ENCODE peak calls at places on chromosome 20, in six cellular contexts. T is stomach, F is Panc1, K is left ventricle myocardium inferior, S is transverse colon, Q is cardiac muscle cell. X is an unnamed sample.
A peak's percentile ranks its signal among the peaks of the same experiment; 100 is the strongest.

GRCh38 chr20:31842471-31843157 is 2.8 kb downstream of the FOXS1 start:
- DNase-seq in S (no peak), K (peak; percentile 77), T (no peak), Q (no peak), F (no peak), X (no peak)

GRCh38 chr20:13857304-13857703 is 72.5 kb downstream of the NDUFAF5 start:
- DNase-seq in Q (no peak), S (no peak), F (no peak), T (no peak), K (peak; percentile 83), X (no peak)

GRCh38 chr20:56412949-56413348 is 889 bp downstream of the CASS4 start:
- DNase-seq in Q (no peak), F (no peak), K (no peak), S (no peak), T (no peak), X (no peak)

GRCh38 chr20:728022-728944 is 40.0 kb downstream of the SLC52A3 start:
- DNase-seq in Q (peak; percentile 90), S (peak; percentile 22), T (peak; percentile 60), F (peak; percentile 17), K (peak; percentile 59), X (peak; percentile 66)

GRCh38 chr20:34970193-34971037 is 14.7 kb downstream of the MYH7B start:
- DNase-seq in T (no peak), K (no peak), Q (no peak), S (no peak), F (no peak), X (no peak)

GRCh38 chr20:62707981-62708521 is 585 bp upstream of the NTSR1 start:
- DNase-seq in S (no peak), F (no peak), Q (no peak), K (no peak), T (no peak), X (no peak)

GRCh38 chr20:41330343-41330720 is 10.3 kb upstream of the LPIN3 start:
- DNase-seq in T (no peak), F (no peak), Q (no peak), S (no peak), K (no peak), X (no peak)

GRCh38 chr20:54716169-54716747 is 240.9 kb downstream of the DOK5 start:
- DNase-seq in S (no peak), K (no peak), Q (peak; percentile 23), T (no peak), F (no peak), X (peak; percentile 56)

GRCh38 chr20:35729283-35729807 is 12.7 kb downstream of the RBM39 start:
- DNase-seq in Q (no peak), S (no peak), T (no peak), F (no peak), K (no peak), X (no peak)

GRCh38 chr20:38350879-38351775 is 4.8 kb downstream of the LBP start:
- DNase-seq in K (peak; percentile 20), S (no peak), Q (no peak), F (no peak), T (no peak), X (peak; percentile 43)

GRCh38 chr20:61845276-61845675 is 220.4 kb downstream of the TAF4 start:
- DNase-seq in T (no peak), F (no peak), K (no peak), S (no peak), Q (no peak), X (no peak)

GRCh38 chr20:37231970-37232620 is 29.5 kb downstream of the GHRH start:
- DNase-seq in S (no peak), F (no peak), Q (no peak), T (no peak), K (no peak), X (no peak)

GRCh38 chr20:35344354-35344837 is 52.2 kb upstream of the FAM83C start:
- DNase-seq in K (peak; percentile 60), Q (no peak), F (no peak), T (peak; percentile 56), S (peak; percentile 65), X (peak; percentile 29)

GRCh38 chr20:6037082-6037481 is 16.8 kb downstream of the LRRN4 start:
- DNase-seq in F (no peak), T (no peak), K (no peak), S (no peak), Q (no peak), X (no peak)

GRCh38 chr20:2237059-2237458 is 58.7 kb upstream of the TGM3 start:
- DNase-seq in Q (peak; percentile 3), S (peak; percentile 34), F (peak; percentile 12), T (peak; percentile 43), K (no peak), X (peak; percentile 39)

GRCh38 chr20:47973519-47974233 is 188.4 kb upstream of the SULF2 start:
- DNase-seq in S (no peak), K (peak; percentile 52), T (no peak), F (no peak), Q (no peak), X (peak; percentile 18)

GRCh38 chr20:59307270-59307669 is 6.9 kb downstream of the EDN3 start:
- DNase-seq in K (no peak), T (no peak), F (no peak), Q (no peak), S (no peak), X (peak; percentile 72)

GRCh38 chr20:50296450-50297375 is 106.1 kb downstream of the CEBPB start:
- DNase-seq in S (no peak), F (no peak), Q (no peak), T (no peak), K (no peak), X (no peak)

GRCh38 chr20:48846516-48847492 is 19.0 kb upstream of the PREX1 start:
- DNase-seq in F (no peak), Q (peak; percentile 65), T (no peak), S (peak; percentile 27), K (no peak), X (no peak)

GRCh38 chr20:20713244-20713765 is 861 bp upstream of the RALGAPA2 start:
- DNase-seq in T (no peak), Q (no peak), K (no peak), F (no peak), S (peak; percentile 10), X (peak; percentile 22)

GRCh38 chr20:6074145-6074561 is 20.3 kb upstream of the LRRN4 start:
- DNase-seq in K (no peak), F (no peak), T (peak; percentile 35), S (no peak), Q (peak; percentile 83), X (peak; percentile 24)

GRCh38 chr20:33191484-33191883 is 23.5 kb downstream of the BPIFA2 start:
- DNase-seq in F (no peak), T (no peak), S (no peak), K (no peak), Q (no peak), X (no peak)
- H3K27me3 ChIP-seq in F (peaks cover 6% of the 10 kb centered on the region), T (no peaks in the 10 kb centered on the region), S (no peaks in the 10 kb centered on the region), K (peaks cover 66% of the 10 kb centered on the region), Q (peaks cover 4% of the 10 kb centered on the region), X (no peaks in the 10 kb centered on the region)

GRCh38 chr20:24961384-24962181 is 12.5 kb downstream of the CST7 start:
- DNase-seq in K (no peak), T (no peak), Q (no peak), S (no peak), F (no peak), X (no peak)
- H3K4me1 ChIP-seq in K (peaks cover 10% of the 10 kb centered on the region), T (no peaks in the 10 kb centered on the region), Q (no peaks in the 10 kb centered on the region), S (no peaks in the 10 kb centered on the region), F (no peaks in the 10 kb centered on the region), X (peaks cover 4% of the 10 kb centered on the region)

GRCh38 chr20:57593134-57593886 is 26.9 kb downstream of the ZBP1 start:
- DNase-seq in Q (no peak), K (no peak), S (peak; percentile 81), T (no peak), F (no peak), X (no peak)
- H3K27me3 ChIP-seq in Q (no peaks in the 10 kb centered on the region), K (peaks cover 34% of the 10 kb centered on the region), S (no peaks in the 10 kb centered on the region), T (no peaks in the 10 kb centered on the region), F (no peaks in the 10 kb centered on the region), X (peaks cover 7% of the 10 kb centered on the region)

DNA sequence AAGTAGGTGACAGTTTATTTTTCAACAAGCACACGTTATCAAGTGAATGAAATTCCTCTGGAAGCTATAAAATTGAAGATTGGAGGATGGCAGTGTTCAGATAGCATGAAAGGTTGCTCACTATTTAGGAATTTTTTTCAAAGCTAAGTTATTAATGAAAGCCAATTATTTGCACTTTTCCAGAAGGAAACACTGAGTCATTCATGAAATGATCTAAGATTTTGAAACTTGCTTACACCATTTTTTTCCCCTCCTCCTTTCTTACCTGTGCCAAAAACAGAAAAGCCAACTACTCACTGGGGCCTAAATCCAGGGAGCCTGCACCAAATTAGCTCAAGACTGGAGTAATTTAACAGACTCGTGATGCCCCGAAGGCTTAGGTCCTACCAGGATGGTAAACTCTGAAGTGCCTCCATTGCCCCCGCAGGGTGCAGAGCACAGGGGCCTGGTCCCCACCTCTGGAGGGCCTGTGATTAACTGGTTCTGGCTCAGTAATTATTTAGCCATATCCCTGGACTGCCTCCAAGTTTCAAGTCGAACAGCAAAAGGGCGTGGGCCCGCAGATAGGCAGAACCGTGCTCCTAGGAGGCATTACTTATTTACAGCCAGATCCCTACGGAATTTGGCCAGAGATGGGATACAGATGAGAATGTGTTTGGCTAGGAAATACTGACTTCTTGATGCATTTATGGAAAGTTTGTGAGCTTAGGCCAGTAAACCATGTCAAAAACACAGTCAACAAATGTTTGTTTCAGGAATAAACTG is 28.0 kb upstream of the ZNF217 start:
- DNase-seq in T (peak; percentile 65), K (peak; percentile 35), Q (no peak), S (peak; percentile 39), F (peak; percentile 92), X (peak; percentile 52)
- H3K4me1 ChIP-seq in T (peaks cover 23% of the 10 kb centered on the region), K (peaks cover 36% of the 10 kb centered on the region), Q (peaks cover 21% of the 10 kb centered on the region), S (peaks cover 48% of the 10 kb centered on the region), F (peaks cover 50% of the 10 kb centered on the region), X (peaks cover 39% of the 10 kb centered on the region)

GRCh38 chr20:44018684-44019637 is 104.3 kb downstream of the TOX2 start:
- DNase-seq in T (no peak), K (no peak), S (no peak), F (no peak), Q (no peak), X (no peak)
- H3K27me3 ChIP-seq in T (no peaks in the 10 kb centered on the region), K (peaks cover 52% of the 10 kb centered on the region), S (no peaks in the 10 kb centered on the region), F (no peaks in the 10 kb centered on the region), Q (peaks cover 2% of the 10 kb centered on the region), X (no peaks in the 10 kb centered on the region)

GRCh38 chr20:22423190-22423832 is 161.1 kb downstream of the FOXA2 start:
- DNase-seq in S (no peak), Q (no peak), F (no peak), T (no peak), K (no peak), X (no peak)
- H3K4me1 ChIP-seq in S (no peaks in the 10 kb centered on the region), Q (no peaks in the 10 kb centered on the region), F (no peaks in the 10 kb centered on the region), T (no peaks in the 10 kb centered on the region), K (no peaks in the 10 kb centered on the region), X (no peaks in the 10 kb centered on the region)